ENCODE peak calls at places on chromosome 13, in six cellular contexts. D, P, I, U, H and L are unnamed samples.
A peak's percentile ranks its signal among the peaks of the same experiment; 100 is the strongest.

GRCh38 chr13:109868583-109869311 is 82.4 kb upstream of the IRS2 start:
- ATAC-seq in D (no peak), H (no peak), U (peak; percentile 13), I (peak; percentile 42), P (peak; percentile 6), L (no peak)

GRCh38 chr13:46185634-46186033 is 3.7 kb upstream of the LCP1 start:
- ATAC-seq in D (no peak), U (no peak), P (no peak), I (no peak), H (no peak), L (no peak)

GRCh38 chr13:76944457-76944856 is 3.9 kb upstream of the ACOD1 start:
- ATAC-seq in H (no peak), I (no peak), P (no peak), D (no peak), U (no peak), L (peak; percentile 48)

GRCh38 chr13:113664751-113665581 is 2.1 kb upstream of the GRK1 start:
- ATAC-seq in I (no peak), D (no peak), H (no peak), P (no peak), U (no peak), L (peak; percentile 13)

GRCh38 chr13:106586764-106587163 is 18.8 kb upstream of the ARGLU1 start:
- ATAC-seq in D (no peak), H (no peak), U (no peak), I (no peak), P (no peak), L (peak; percentile 78)

GRCh38 chr13:26991508-26992181 is 180.0 kb downstream of the USP12 start:
- ATAC-seq in U (no peak), H (no peak), I (peak; percentile 57), D (no peak), P (no peak), L (no peak)

GRCh38 chr13:40580566-40581276 is 85.7 kb downstream of the FOXO1 start:
- ATAC-seq in P (no peak), I (no peak), H (no peak), U (no peak), D (no peak), L (no peak)

GRCh38 chr13:95452376-95452775 is 100.1 kb upstream of the CLDN10 start:
- ATAC-seq in P (no peak), D (no peak), H (no peak), U (no peak), I (no peak), L (peak; percentile 10)

GRCh38 chr13:79673310-79673992 is 192.5 kb downstream of the NDFIP2 start:
- ATAC-seq in U (peak; percentile 41), H (no peak), P (peak; percentile 42), D (no peak), I (peak; percentile 44), L (no peak)

GRCh38 chr13:87344176-87344575 is 327.0 kb upstream of the SLITRK5 start:
- ATAC-seq in I (no peak), D (no peak), H (no peak), P (no peak), U (no peak), L (no peak)

GRCh38 chr13:87057807-87058520 is 613.2 kb upstream of the SLITRK5 start:
- ATAC-seq in U (no peak), I (no peak), D (no peak), H (no peak), P (no peak), L (no peak)

GRCh38 chr13:48223016-48223385 is 10.0 kb upstream of the ITM2B start:
- ATAC-seq in D (no peak), U (no peak), H (no peak), I (no peak), P (no peak), L (no peak)

GRCh38 chr13:73608157-73608516 is 526.1 kb downstream of the KLF12 start:
- ATAC-seq in U (no peak), H (no peak), I (peak; percentile 64), D (no peak), P (no peak), L (no peak)

GRCh38 chr13:98390086-98390697 is 186.7 kb downstream of the STK24 start:
- ATAC-seq in P (peak; percentile 59), H (no peak), U (peak; percentile 30), I (no peak), D (peak; percentile 28), L (no peak)